ENCODE peak calls at places on chromosomes 13 and 19, in nine cellular contexts. W is progenitor cell of endocrine pancreas; B is fibroblast of pulmonary artery; P is activated CD4-positive, CD25-positive, alpha-beta regulatory T cell treated with anti-CD3 and anti-CD28 coated beads, Interleukin-2, amount 50 U/mL, for 16 hours; X is cardiac muscle cell; O is epithelial cell of esophagus; Q is HuH-7; A is OCI-LY7; L is T-cell. M is an unnamed sample.

GRCh38 chr19:54475706-54476105 is 2.6 kb upstream of the CDC42EP5 start:
- DNase-seq in A (no peak), X (no peak), Q (no peak), B (no peak), P (no peak), L (no peak), W (no peak), O (no peak), M (no peak)

GRCh38 chr19:35168261-35168660 is 13.7 kb downstream of the FXYD5 start:
- DNase-seq in O (peak), L (no peak), A (no peak), W (no peak), P (no peak), X (no peak), B (no peak), Q (no peak), M (no peak)

GRCh38 chr13:112670118-112670517 is 19.7 kb upstream of the ATP11A start:
- DNase-seq in P (no peak), X (no peak), L (no peak), W (no peak), Q (peak), B (no peak), A (no peak), O (no peak), M (no peak)

GRCh38 chr13:93345061-93345460 is 118.5 kb downstream of the GPC6 start:
- DNase-seq in W (no peak), L (no peak), Q (no peak), A (no peak), X (no peak), B (no peak), O (no peak), P (no peak), M (no peak)

GRCh38 chr19:49712397-49712859 is 21.5 kb downstream of the CPT1C start:
- DNase-seq in X (no peak), W (no peak), L (no peak), Q (no peak), O (peak), P (no peak), B (peak), A (peak), M (no peak)

GRCh38 chr13:78015782-78016181 is 97.2 kb upstream of the EDNRB start:
- DNase-seq in A (no peak), O (no peak), Q (no peak), W (no peak), P (no peak), X (no peak), L (no peak), B (peak), M (no peak)

GRCh38 chr13:32023698-32024097 is 7.9 kb upstream of the FRY start:
- DNase-seq in O (no peak), W (no peak), P (no peak), L (no peak), B (no peak), Q (no peak), X (no peak), A (no peak), M (no peak)

GRCh38 chr13:99280166-99280565 is 22.0 kb upstream of the GPR18 start:
- DNase-seq in W (no peak), B (peak), X (no peak), P (no peak), L (no peak), A (no peak), Q (no peak), O (peak), M (no peak)

GRCh38 chr19:43437712-43438111 is 23.0 kb downstream of the TEX101 start:
- DNase-seq in B (no peak), X (no peak), P (no peak), O (no peak), W (no peak), L (no peak), Q (no peak), A (no peak), M (no peak)

GRCh38 chr19:18969953-18970659 is 29.1 kb upstream of the HOMER3 start:
- DNase-seq in A (no peak), B (no peak), L (no peak), O (peak), W (no peak), Q (no peak), P (no peak), X (no peak), M (no peak)

GRCh38 chr19:44820648-44821609 is 12.0 kb downstream of the BCAM start:
- DNase-seq in O (no peak), Q (no peak), W (no peak), B (peak), P (no peak), X (peak), L (no peak), A (no peak), M (no peak)

GRCh38 chr19:55373993-55374757 is 2.5 kb upstream of the TMEM190 start:
- DNase-seq in X (no peak), P (no peak), A (no peak), O (no peak), B (peak), L (no peak), W (no peak), Q (no peak), M (no peak)

GRCh38 chr19:15114153-15114540 is 6.9 kb downstream of the SYDE1 start:
- DNase-seq in O (no peak), X (no peak), W (no peak), B (peak), L (no peak), Q (no peak), P (no peak), A (no peak), M (no peak)

GRCh38 chr13:77389617-77389984 is 62.7 kb upstream of the MYCBP2 start:
- DNase-seq in O (no peak), A (no peak), X (no peak), W (no peak), L (no peak), P (no peak), B (no peak), Q (no peak), M (no peak)

GRCh38 chr13:21171420-21171819 is 4.9 kb downstream of the SKA3 start:
- DNase-seq in W (no peak), L (no peak), B (no peak), X (no peak), P (no peak), A (no peak), O (no peak), Q (no peak), M (no peak)

GRCh38 chr19:6100284-6100915 is 9.9 kb downstream of the RFX2 start:
- DNase-seq in Q (no peak), W (no peak), B (no peak), O (no peak), A (no peak), P (no peak), L (no peak), X (no peak), M (peak)

GRCh38 chr19:19043881-19044280 is 10.5 kb downstream of the ARMC6 start:
- DNase-seq in B (no peak), P (no peak), W (no peak), Q (no peak), L (no peak), O (no peak), A (no peak), X (no peak), M (no peak)

GRCh38 chr19:5968431-5969373 is 9.2 kb downstream of the RANBP3 start:
- DNase-seq in P (no peak), Q (no peak), W (no peak), B (no peak), L (no peak), A (peak), X (no peak), O (peak), M (no peak)

GRCh38 chr19:49985926-49986325 is 25.0 kb upstream of the SIGLEC11 start:
- DNase-seq in W (no peak), X (no peak), P (no peak), A (no peak), O (no peak), L (no peak), B (no peak), Q (no peak), M (no peak)

GRCh38 chr13:98513837-98514236 is 63.1 kb downstream of the STK24 start:
- DNase-seq in X (no peak), W (no peak), A (no peak), L (no peak), B (no peak), Q (no peak), O (peak), P (no peak), M (no peak)

GRCh38 chr13:26698392-26699196 is 62.0 kb downstream of the GPR12 start:
- DNase-seq in B (peak), L (peak), P (peak), O (peak), X (peak), A (peak), Q (peak), W (peak), M (peak)

GRCh38 chr13:98026457-98026857 is 73.0 kb downstream of the IPO5 start:
- DNase-seq in L (no peak), X (no peak), P (no peak), Q (peak), O (no peak), A (no peak), W (no peak), B (peak), M (no peak)

GRCh38 chr19:35789195-35789977 is 14.0 kb downstream of the ARHGAP33 start:
- DNase-seq in A (no peak), O (no peak), P (no peak), B (no peak), Q (no peak), W (no peak), L (no peak), X (no peak), M (no peak)

GRCh38 chr19:42288881-42289555 is 12.9 kb upstream of the PRR19 start:
- DNase-seq in W (no peak), X (no peak), Q (no peak), P (no peak), L (no peak), O (no peak), B (no peak), A (no peak), M (no peak)

GRCh38 chr19:4633140-4633967 is 6.0 kb upstream of the TNFAIP8L1 start:
- DNase-seq in B (peak), W (peak), P (no peak), A (peak), Q (peak), X (peak), L (no peak), O (peak), M (peak)

GRCh38 chr19:41025871-41026270 is 34.8 kb downstream of the CYP2B6 start:
- DNase-seq in B (no peak), X (no peak), W (no peak), Q (no peak), L (no peak), P (no peak), O (no peak), A (no peak), M (no peak)

GRCh38 chr13:27104606-27105005 is 67.0 kb downstream of the USP12 start:
- DNase-seq in Q (no peak), B (no peak), P (no peak), A (no peak), W (no peak), L (no peak), X (no peak), O (peak), M (no peak)

GRCh38 chr13:113816925-113817859 is 46.7 kb downstream of the GAS6 start:
- DNase-seq in P (peak), X (peak), Q (peak), L (peak), O (peak), W (peak), B (peak), A (peak), M (peak)

GRCh38 chr13:72820156-72820897 is 38.4 kb downstream of the PIBF1 start:
- DNase-seq in A (no peak), Q (no peak), L (no peak), W (no peak), O (peak), P (no peak), B (peak), X (no peak), M (no peak)

GRCh38 chr13:22825186-22825585 is 355.6 kb upstream of the SGCG start:
- DNase-seq in L (no peak), B (no peak), P (no peak), A (no peak), O (no peak), X (no peak), W (no peak), Q (no peak), M (no peak)

GRCh38 chr13:79470666-79471065 is 10.3 kb upstream of the NDFIP2 start:
- DNase-seq in O (no peak), W (no peak), B (no peak), L (no peak), X (no peak), P (no peak), A (no peak), Q (no peak), M (no peak)

GRCh38 chr13:85241045-85241444 is 558.2 kb downstream of the SLITRK6 start:
- DNase-seq in B (peak), X (no peak), O (peak), A (no peak), W (no peak), Q (no peak), P (no peak), L (no peak), M (no peak)

GRCh38 chr13:25648996-25649633 is 277.3 kb downstream of the ATP8A2 start:
- DNase-seq in Q (no peak), L (no peak), A (no peak), O (peak), X (no peak), W (no peak), P (no peak), B (no peak), M (no peak)

GRCh38 chr19:32976223-32976805 is 4.3 kb downstream of the FAAP24 start:
- DNase-seq in L (peak), A (peak), P (peak), W (peak), O (peak), X (peak), B (peak), Q (peak), M (peak)

GRCh38 chr19:40750035-40750284 is 317 bp downstream of the ACTMAP start:
- DNase-seq in X (no peak), A (no peak), B (no peak), Q (no peak), L (no peak), W (no peak), O (no peak), P (no peak), M (no peak)

M was measured in stimulated activated CD4-positive, alpha-beta T cell treated with anti-CD3 and anti-CD28 coated beads, Interleukin-1b, Interleukin-23, amount 100 ng/mL, for 48 hours.